ENCODE peak calls at places on chromosomes 3 and 15, in nine cellular contexts. G, T, H, U, D, O, C, F and A are unnamed samples.
A peak's percentile ranks its signal among the peaks of the same experiment; 100 is the strongest.

GRCh38 chr3:157388976-157389375 is 47.7 kb upstream of the PTX3 start:
- DNase-seq in G (peak; percentile 76), T (no peak), H (no peak), U (no peak), D (no peak), O (no peak), C (no peak), F (no peak), A (no peak)

GRCh38 chr3:136464502-136464901 is 214.4 kb downstream of the PCCB start:
- DNase-seq in G (peak; percentile 95), T (no peak), H (no peak), U (no peak), D (no peak), O (no peak), C (no peak), F (no peak), A (no peak)

GRCh38 chr3:185687479-185687878 is 101.4 kb downstream of the SENP2 start:
- DNase-seq in G (peak; percentile 29), T (no peak), H (no peak), U (no peak), D (no peak), O (no peak), C (no peak), F (no peak), A (no peak)

GRCh38 chr3:36679384-36680200 is 84.8 kb downstream of the DCLK3 start:
- DNase-seq in G (peak; percentile 95), T (no peak), H (no peak), U (no peak), D (peak; percentile 46), O (no peak), C (no peak), F (no peak), A (no peak)

GRCh38 chr3:127735767-127736693 is 63.3 kb downstream of the ABTB1 start:
- DNase-seq in G (peak; percentile 86), T (peak; percentile 33), H (no peak), U (no peak), D (peak; percentile 24), O (peak; percentile 74), C (peak; percentile 67), F (peak; percentile 73), A (peak; percentile 64)

GRCh38 chr3:123694377-123695147 is 109.7 kb upstream of the HACD2 start:
- DNase-seq in G (peak; percentile 48), T (no peak), H (no peak), U (no peak), D (no peak), O (no peak), C (no peak), F (no peak), A (no peak)

GRCh38 chr15:40922608-40923005 is 6.5 kb upstream of the DLL4 start:
- DNase-seq in G (no peak), T (no peak), H (no peak), U (no peak), D (no peak), O (no peak), C (no peak), F (no peak), A (no peak)

GRCh38 chr3:71325715-71326114 is 257.8 kb downstream of the FOXP1 start:
- DNase-seq in G (no peak), T (no peak), H (no peak), U (no peak), D (no peak), O (no peak), C (no peak), F (no peak), A (no peak)

GRCh38 chr3:183518446-183519185 is 36.9 kb downstream of the KLHL6 start:
- DNase-seq in G (no peak), T (no peak), H (no peak), U (no peak), D (no peak), O (no peak), C (peak; percentile 24), F (no peak), A (no peak)

GRCh38 chr3:46019707-46020106 is 7.6 kb downstream of the XCR1 start:
- DNase-seq in G (no peak), T (no peak), H (no peak), U (no peak), D (no peak), O (no peak), C (no peak), F (no peak), A (no peak)

GRCh38 chr3:157438371-157438735 is 1.7 kb downstream of the PTX3 start:
- DNase-seq in G (no peak), T (no peak), H (no peak), U (no peak), D (no peak), O (no peak), C (no peak), F (no peak), A (no peak)

GRCh38 chr3:40290396-40290795 is 19.1 kb upstream of the EIF1B start:
- DNase-seq in G (no peak), T (no peak), H (no peak), U (no peak), D (no peak), O (no peak), C (no peak), F (no peak), A (no peak)

GRCh38 chr3:156811092-156811862 is 14.9 kb upstream of the LEKR1 start:
- DNase-seq in G (peak; percentile 80), T (no peak), H (no peak), U (no peak), D (no peak), O (no peak), C (no peak), F (no peak), A (no peak)

GRCh38 chr15:72037321-72037720 is 80.6 kb downstream of the MYO9A start:
- DNase-seq in G (peak; percentile 50), T (no peak), H (no peak), U (no peak), D (no peak), O (no peak), C (no peak), F (no peak), A (no peak)

GRCh38 chr3:16467368-16467767 is 46.1 kb downstream of the RFTN1 start:
- DNase-seq in G (no peak), T (no peak), H (no peak), U (no peak), D (no peak), O (no peak), C (no peak), F (peak; percentile 74), A (no peak)

GRCh38 chr15:48541659-48542334 is 103.7 kb downstream of the FBN1 start:
- DNase-seq in G (peak; percentile 88), T (no peak), H (no peak), U (no peak), D (no peak), O (no peak), C (no peak), F (no peak), A (no peak)

GRCh38 chr15:53978248-53978906 is at the start of gene UNC13C:
- DNase-seq in G (no peak), T (no peak), H (no peak), U (peak; percentile 49), D (peak; percentile 21), O (peak; percentile 71), C (peak; percentile 48), F (no peak), A (peak; percentile 59)

GRCh38 chr15:75314552-75315290 is 21.1 kb upstream of the COMMD4 start:
- DNase-seq in G (no peak), T (no peak), H (no peak), U (no peak), D (no peak), O (peak; percentile 25), C (peak; percentile 88), F (no peak), A (no peak)

GRCh38 chr3:57646723-57647122 is 46.2 kb downstream of the DENND6A start:
- DNase-seq in G (peak; percentile 27), T (peak; percentile 23), H (peak; percentile 12), U (no peak), D (peak; percentile 24), O (no peak), C (no peak), F (no peak), A (peak; percentile 50)

GRCh38 chr15:90873998-90874605 is 5.7 kb downstream of the FURIN start:
- DNase-seq in G (no peak), T (no peak), H (peak; percentile 80), U (peak; percentile 92), D (peak; percentile 73), O (no peak), C (no peak), F (peak; percentile 79), A (peak; percentile 85)
- TF ChIP-seq POLR2A in G (no peak), T (no peak), H (no peak), U (peak; percentile 58), D (no peak), O (no peak), C (no peak), F (no peak), A (peak; percentile 55)

GRCh38 chr3:120773932-120774331 is 31.4 kb downstream of the GTF2E1 start:
- DNase-seq in G (peak; percentile 75), T (no peak), H (peak; percentile 21), U (no peak), D (no peak), O (no peak), C (no peak), F (no peak), A (no peak)
- TF ChIP-seq CTCF in G (no peak), T (no peak), H (no peak), U (no peak), D (no peak), O (no peak), C (no peak), F (no peak), A (no peak)

GRCh38 chr3:52245322-52246263 is at the start of gene PPM1M:
- DNase-seq in G (peak; percentile 31), T (no peak), H (peak; percentile 18), U (peak; percentile 67), D (peak; percentile 35), O (peak; percentile 80), C (peak; percentile 64), F (peak; percentile 93), A (peak; percentile 56)
- H3K4me3 ChIP-seq in G (peak within 1 kb of the TSS; percentile 70), T (peak within 1 kb of the TSS; percentile 75), H (peak within 1 kb of the TSS; percentile 38), U (peak within 1 kb of the TSS; percentile 46), D (peak within 1 kb of the TSS; percentile 71), O (peak within 1 kb of the TSS; percentile 61), C (peak within 1 kb of the TSS; percentile 27), F (peak within 1 kb of the TSS; percentile 53), A (peak within 1 kb of the TSS; percentile 30)

DNA sequence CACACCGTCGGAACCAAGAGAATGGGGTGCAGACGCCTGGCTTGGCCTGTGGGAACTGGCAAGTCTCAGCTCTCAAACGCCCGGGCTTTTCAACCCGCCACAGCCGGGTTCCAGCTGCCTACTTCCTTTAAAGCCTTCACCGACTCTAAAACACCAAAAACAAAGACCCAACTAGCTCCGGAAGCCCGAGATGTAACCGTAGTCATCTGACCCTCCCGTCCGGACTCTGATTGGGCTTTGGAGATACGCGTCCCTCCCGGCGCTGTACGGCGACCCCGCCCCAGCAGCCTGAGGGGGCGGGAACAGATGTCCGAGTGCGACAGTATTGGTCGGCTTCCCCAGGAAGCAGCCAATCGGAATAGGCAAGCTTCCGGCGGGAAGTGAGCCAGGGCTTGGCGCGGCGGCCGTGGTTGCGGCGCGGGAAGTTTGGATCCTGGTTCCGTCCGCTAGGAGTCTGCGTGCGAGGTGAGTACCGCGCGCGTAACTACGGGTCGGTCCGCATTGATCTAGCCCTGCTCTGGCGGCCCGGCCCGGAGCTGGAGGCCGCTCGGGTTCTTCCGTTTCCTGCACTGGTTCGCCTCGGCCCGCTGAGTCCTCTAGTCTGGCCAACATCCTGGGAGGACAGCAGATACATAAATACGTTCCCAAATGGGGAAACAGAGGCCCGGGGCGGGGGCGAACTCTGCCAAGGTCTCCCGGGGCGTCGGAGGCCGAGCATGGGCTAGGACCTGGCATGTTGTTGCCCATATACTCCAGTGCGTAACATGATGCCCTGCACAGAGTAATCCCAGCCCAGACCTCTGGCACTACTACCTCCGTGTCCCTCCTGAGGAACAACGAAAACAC is at the start of gene BLM:
- DNase-seq in G (peak; percentile 97), T (peak; percentile 92), H (peak; percentile 98), U (peak; percentile 97), D (peak; percentile 98), O (peak; percentile 98), C (peak; percentile 98), F (peak; percentile 98), A (peak; percentile 97)
- TF ChIP-seq POLR2A in G (peak; percentile 84), T (peak; percentile 46), H (peak; percentile 95), U (peak; percentile 67), D (peak; percentile 64), O (peak; percentile 15), C (peak; percentile 71), F (peak; percentile 58), A (peak; percentile 74)